ENCODE peak calls at places on chromosomes 6 and 20, in six cellular contexts. N is GM23248, B is keratinocyte, K is PC-9, V is HCT116, O is neural progenitor cell. C is an unnamed sample.

GRCh38 chr6:138978229-138978628 is 9.8 kb downstream of the REPS1 start:
- DNase-seq in N (no peak), B (no peak), K (no peak), V (no peak), O (no peak), C (no peak)

GRCh38 chr6:14796974-14797762 is 448.7 kb upstream of the JARID2 start:
- DNase-seq in N (peak), B (no peak), K (no peak), V (no peak), O (no peak), C (no peak)

GRCh38 chr6:47358440-47359225 is 48.9 kb upstream of the TNFRSF21 start:
- DNase-seq in N (no peak), B (no peak), K (no peak), V (no peak), O (no peak), C (no peak)

GRCh38 chr6:125507987-125508655 is 206.4 kb upstream of the HDDC2 start:
- DNase-seq in N (peak), B (no peak), K (no peak), V (no peak), O (no peak), C (peak)

GRCh38 chr20:58713801-58714339 is 21.3 kb downstream of the NPEPL1 start:
- DNase-seq in N (no peak), B (no peak), K (no peak), V (no peak), O (no peak), C (no peak)

GRCh38 chr20:43666376-43667328 is at the start of gene MYBL2:
- DNase-seq in N (peak), B (peak), K (peak), V (peak), O (peak), C (peak)

GRCh38 chr6:149484733-149485700 is at the start of gene ZC3H12D:
- DNase-seq in N (peak), B (no peak), K (peak), V (peak), O (peak), C (peak)

GRCh38 chr20:58538752-58539151 is 23.6 kb upstream of the APCDD1L start:
- DNase-seq in N (peak), B (no peak), K (no peak), V (no peak), O (no peak), C (no peak)

GRCh38 chr6:44201200-44201599 is 15.5 kb upstream of the MYMX start:
- DNase-seq in N (no peak), B (no peak), K (peak), V (no peak), O (no peak), C (no peak)

GRCh38 chr20:1644101-1644962 is 13.2 kb downstream of the SIRPG start:
- DNase-seq in N (no peak), B (no peak), K (no peak), V (no peak), O (peak), C (no peak)

GRCh38 chr6:167691566-167692312 is 135.0 kb upstream of the AFDN start:
- DNase-seq in N (no peak), B (no peak), K (no peak), V (no peak), O (no peak), C (no peak)

GRCh38 chr20:23162887-23163286 is 76.8 kb upstream of the CD93 start:
- DNase-seq in N (no peak), B (no peak), K (no peak), V (no peak), O (no peak), C (no peak)

GRCh38 chr20:63552481-63553249 is 1.3 kb upstream of the FNDC11 start:
- DNase-seq in N (no peak), B (peak), K (peak), V (no peak), O (no peak), C (no peak)

GRCh38 chr6:21199246-21199645 is 394.3 kb upstream of the SOX4 start:
- DNase-seq in N (no peak), B (no peak), K (no peak), V (no peak), O (peak), C (no peak)

GRCh38 chr6:98047881-98048280 is 764.9 kb upstream of the MMS22L start:
- DNase-seq in N (no peak), B (no peak), K (no peak), V (no peak), O (no peak), C (no peak)

GRCh38 chr6:141890661-141891060 is 242.1 kb upstream of the GJE1 start:
- DNase-seq in N (no peak), B (no peak), K (no peak), V (no peak), O (no peak), C (no peak)

GRCh38 chr6:21468487-21468886 is 125.1 kb upstream of the SOX4 start:
- DNase-seq in N (no peak), B (no peak), K (no peak), V (no peak), O (no peak), C (no peak)

GRCh38 chr6:43900560-43901329 is 130.7 kb downstream of the VEGFA start:
- DNase-seq in N (no peak), B (no peak), K (no peak), V (no peak), O (no peak), C (no peak)

GRCh38 chr20:20024942-20025341 is 7.8 kb downstream of the NAA20 start:
- DNase-seq in N (peak), B (no peak), K (no peak), V (no peak), O (no peak), C (no peak)

GRCh38 chr6:147855823-147856222 is 347.3 kb downstream of the SAMD5 start:
- DNase-seq in N (no peak), B (peak), K (no peak), V (no peak), O (no peak), C (peak)

GRCh38 chr20:17825949-17826843 is 126.4 kb downstream of the BANF2 start:
- DNase-seq in N (peak), B (no peak), K (no peak), V (no peak), O (no peak), C (no peak)

GRCh38 chr6:161557333-161558107 is 283.7 kb upstream of the AGPAT4 start:
- DNase-seq in N (no peak), B (no peak), K (no peak), V (no peak), O (peak), C (no peak)

GRCh38 chr20:37511605-37512275 is 9.3 kb upstream of the NNAT start:
- DNase-seq in N (peak), B (no peak), K (no peak), V (no peak), O (no peak), C (peak)

GRCh38 chr6:19354181-19354580 is 483.0 kb upstream of the ID4 start:
- DNase-seq in N (no peak), B (no peak), K (no peak), V (no peak), O (no peak), C (no peak)

GRCh38 chr20:37403107-37404033 is 57.4 kb downstream of the SRC start:
- DNase-seq in N (no peak), B (no peak), K (no peak), V (no peak), O (no peak), C (no peak)

GRCh38 chr6:53220605-53221004 is 72.0 kb upstream of the GCM1 start:
- DNase-seq in N (no peak), B (no peak), K (no peak), V (no peak), O (no peak), C (no peak)

GRCh38 chr6:71982385-71982784 is 96.0 kb downstream of the RIMS1 start:
- DNase-seq in N (peak), B (no peak), K (no peak), V (no peak), O (no peak), C (no peak)

GRCh38 chr6:49264496-49264895 is 198.6 kb downstream of the MMUT start:
- DNase-seq in N (no peak), B (no peak), K (no peak), V (no peak), O (no peak), C (no peak)

GRCh38 chr6:107361568-107362270 is 97.6 kb downstream of the PDSS2 start:
- DNase-seq in N (peak), B (no peak), K (no peak), V (no peak), O (peak), C (peak)

GRCh38 chr6:26538936-26539615 is 910 bp downstream of the HMGN4 start:
- DNase-seq in N (peak), B (no peak), K (peak), V (no peak), O (peak), C (no peak)

GRCh38 chr20:1664911-1665310 is 7.3 kb upstream of the SIRPG start:
- DNase-seq in N (no peak), B (no peak), K (no peak), V (no peak), O (no peak), C (no peak)

GRCh38 chr6:138546733-138547185 is 47.5 kb upstream of the NHSL1 start:
- DNase-seq in N (peak), B (peak), K (no peak), V (no peak), O (no peak), C (peak)

GRCh38 chr20:59652381-59652780 is 48.0 kb downstream of the PHACTR3 start:
- DNase-seq in N (no peak), B (no peak), K (no peak), V (no peak), O (no peak), C (no peak)

GRCh38 chr20:29318871-29319461 is 1938.5 kb upstream of the DEFB115 start:
- DNase-seq in N (no peak), B (no peak), K (no peak), V (no peak), O (no peak), C (no peak)

GRCh38 chr20:46512943-46513844 is at the start of gene ZNF334:
- DNase-seq in N (peak), B (no peak), K (peak), V (no peak), O (peak), C (peak)

GRCh38 chr6:131657630-131658111 is 20.6 kb downstream of the ENPP3 start:
- DNase-seq in N (peak), B (no peak), K (peak), V (no peak), O (no peak), C (no peak)

GRCh38 chr6:42281570-42281969 is 63.9 kb upstream of the MRPS10 start:
- DNase-seq in N (no peak), B (no peak), K (no peak), V (no peak), O (no peak), C (no peak)

GRCh38 chr20:10769700-10770099 is 95.9 kb upstream of the JAG1 start:
- DNase-seq in N (no peak), B (no peak), K (no peak), V (no peak), O (peak), C (peak)

GRCh38 chr6:87706187-87706966 is 4.3 kb upstream of the AKIRIN2 start:
- DNase-seq in N (peak), B (no peak), K (no peak), V (no peak), O (no peak), C (peak)

GRCh38 chr6:170290306-170291128 is at the start of gene DLL1:
- DNase-seq in N (peak), B (no peak), K (no peak), V (no peak), O (peak), C (peak)
- TF ChIP-seq EZH2 in N (no peak), B (no peak), K (no peak), V (no peak), O (no peak), C (no peak)

DNA sequence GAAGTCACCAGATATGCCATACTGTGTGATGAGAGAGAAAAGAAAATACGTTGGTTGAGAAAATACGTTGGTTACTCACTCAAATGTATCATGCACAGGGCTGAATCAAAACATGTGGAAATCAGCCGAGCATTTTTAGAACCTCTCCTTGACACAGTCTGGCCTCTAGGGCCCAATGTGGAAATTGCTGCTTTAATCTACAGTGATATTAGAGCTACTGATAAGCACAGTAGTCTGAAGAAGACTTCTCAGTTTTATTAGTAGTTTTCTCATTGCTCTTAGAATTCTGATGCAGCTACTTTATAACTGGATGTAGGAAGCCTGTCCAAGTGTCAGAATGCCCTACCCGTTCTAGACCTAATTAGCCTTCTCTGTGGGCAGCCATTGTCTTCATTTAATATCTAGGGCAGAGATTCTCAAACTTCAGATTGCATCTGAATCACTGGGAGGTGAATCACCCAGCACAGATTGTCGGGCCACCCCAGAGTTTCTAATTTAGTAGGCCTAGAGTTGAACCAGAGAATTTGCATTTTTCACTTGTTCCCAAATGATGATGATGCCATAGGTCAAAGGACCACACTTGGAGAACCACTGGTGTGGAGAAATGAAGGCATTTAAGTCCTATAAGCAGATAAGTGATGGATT is 229.1 kb downstream of the PLCB1 start:
- DNase-seq in N (peak), B (no peak), K (no peak), V (no peak), O (no peak), C (peak)
- H3K4me2 ChIP-seq in N (peak), B (no peak), K (no peak), V (no peak), O (no peak), C (no peak)

GRCh38 chr6:50707652-50708325 is 5.5 kb upstream of the TFAP2D start:
- DNase-seq in N (no peak), B (no peak), K (no peak), V (no peak), O (peak), C (no peak)
- TF ChIP-seq EZH2 in N (no peak), B (peak), K (no peak), V (no peak), O (peak), C (no peak)

GRCh38 chr6:25410102-25410501 is 130.9 kb downstream of the CARMIL1 start:
- DNase-seq in N (no peak), B (no peak), K (no peak), V (no peak), O (no peak), C (no peak)
- H3K4me2 ChIP-seq in N (no peak), B (peak), K (no peak), V (no peak), O (no peak), C (no peak)

DNA sequence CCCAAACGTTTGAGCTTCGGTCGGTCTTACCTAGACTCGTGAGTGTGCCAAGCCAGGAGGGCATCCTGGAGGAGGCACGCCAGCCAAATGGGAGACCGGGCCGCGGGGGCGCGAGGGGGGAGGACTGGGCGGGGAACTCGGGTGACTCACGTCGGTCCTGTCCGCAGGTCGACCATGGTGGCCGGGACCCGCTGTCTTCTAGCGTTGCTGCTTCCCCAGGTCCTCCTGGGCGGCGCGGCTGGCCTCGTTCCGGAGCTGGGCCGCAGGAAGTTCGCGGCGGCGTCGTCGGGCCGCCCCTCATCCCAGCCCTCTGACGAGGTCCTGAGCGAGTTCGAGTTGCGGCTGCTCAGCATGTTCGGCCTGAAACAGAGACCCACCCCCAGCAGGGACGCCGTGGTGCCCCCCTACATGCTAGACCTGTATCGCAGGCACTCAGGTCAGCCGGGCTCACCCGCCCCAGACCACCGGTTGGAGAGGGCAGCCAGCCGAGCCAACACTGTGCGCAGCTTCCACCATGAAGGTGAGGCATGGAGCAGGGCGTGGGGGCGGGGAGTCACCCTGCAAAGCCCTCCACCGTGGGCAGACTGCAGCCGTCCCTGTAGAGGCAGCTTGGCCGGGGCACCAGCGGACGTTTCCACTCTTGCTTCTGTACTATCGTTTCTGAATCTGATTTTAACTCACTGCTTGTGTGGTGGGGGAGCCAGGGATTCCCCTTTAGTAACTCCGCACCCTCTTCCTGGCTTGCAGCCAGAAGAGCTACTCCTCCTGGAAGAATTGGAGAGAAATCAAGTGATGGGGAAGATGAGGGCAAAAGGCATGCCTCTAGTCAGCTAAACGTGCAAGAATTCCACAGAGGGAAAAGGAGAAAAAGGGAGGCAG is 2.7 kb downstream of the BMP2 start:
- DNase-seq in N (peak), B (no peak), K (no peak), V (no peak), O (peak), C (peak)
- TF ChIP-seq EZH2 in N (no peak), B (no peak), K (no peak), V (no peak), O (no peak), C (peak)

DNA sequence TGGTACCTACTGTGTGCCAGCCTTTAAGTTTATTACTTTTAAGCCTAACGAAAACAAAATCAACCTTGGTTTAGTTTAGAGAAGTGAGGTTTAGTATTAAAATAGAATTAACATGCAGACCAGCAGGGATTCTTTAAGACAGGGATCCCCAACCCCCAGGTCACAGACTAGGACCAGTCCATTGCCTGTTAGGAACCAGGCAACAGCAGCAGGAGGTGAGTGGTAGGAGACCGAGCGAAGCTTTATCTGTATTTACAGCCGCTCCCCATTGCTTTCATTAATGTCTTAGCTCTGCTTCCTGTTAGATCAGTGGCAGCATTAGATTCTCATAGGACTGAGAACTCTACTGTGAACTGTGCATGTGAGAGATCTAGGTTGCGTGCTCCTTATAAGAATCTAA is 225.9 kb downstream of the NKAIN2 start:
- DNase-seq in N (no peak), B (no peak), K (no peak), V (no peak), O (no peak), C (no peak)
- H3K4me2 ChIP-seq in N (no peak), B (no peak), K (no peak), V (no peak), O (no peak), C (no peak)

DNA sequence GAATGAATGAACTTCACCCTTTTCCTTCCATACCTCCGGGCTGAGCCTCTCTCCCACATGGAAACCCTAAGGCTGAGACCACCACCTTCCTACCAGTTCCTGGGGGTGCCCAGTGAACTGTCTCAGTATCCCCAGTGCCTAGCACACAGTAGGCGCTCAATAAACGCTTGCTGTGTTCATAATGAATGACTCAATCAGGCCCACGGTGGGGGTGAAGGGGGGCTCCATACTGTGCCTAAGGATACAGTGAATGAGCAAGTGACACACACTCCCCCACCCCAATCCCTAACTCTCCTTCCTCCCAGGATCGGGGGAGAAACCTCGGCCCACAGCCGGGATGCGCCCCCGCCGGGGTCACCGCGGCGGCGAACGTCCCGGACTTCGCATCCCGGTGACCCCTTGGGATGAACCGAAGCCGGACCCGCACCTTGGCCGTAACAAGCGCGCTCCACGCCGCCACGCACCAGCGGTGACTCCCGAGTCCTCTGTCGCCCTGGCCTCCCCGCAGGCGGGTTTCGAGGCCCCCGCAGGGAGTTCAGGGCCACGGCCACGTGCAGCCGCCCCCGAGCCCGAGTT is 592 bp downstream of the KCNG1 start:
- DNase-seq in N (no peak), B (no peak), K (no peak), V (no peak), O (no peak), C (no peak)
- TF ChIP-seq EZH2 in N (no peak), B (no peak), K (no peak), V (no peak), O (no peak), C (peak)

C was measured in fibroblast of lung.